ENCODE peak calls at places on chromosomes 16 and 17, in five cellular contexts. One of them, this sample, is unnamed.

GRCh38 chr17:2466936-2467335 is 44.8 kb downstream of the METTL16 start:
- DNase-seq in tibial nerve: no peak
- DNase-seq in endodermal cell: no peak
- DNase-seq in choroid plexus epithelial cell: no peak
- DNase-seq in brain microvascular endothelial cell: no peak
- DNase-seq in this sample: no peak

GRCh38 chr17:67116045-67116575 is 71.8 kb downstream of the CACNG1 start:
- DNase-seq in tibial nerve: no peak
- DNase-seq in endodermal cell: no peak
- DNase-seq in choroid plexus epithelial cell: no peak
- DNase-seq in brain microvascular endothelial cell: no peak
- DNase-seq in this sample: no peak

GRCh38 chr17:50893183-50893993 is 27.2 kb upstream of the TOB1 start:
- DNase-seq in tibial nerve: peak; percentile 72
- DNase-seq in endodermal cell: peak; percentile 55
- DNase-seq in choroid plexus epithelial cell: no peak
- DNase-seq in brain microvascular endothelial cell: no peak
- DNase-seq in this sample: peak; percentile 59

GRCh38 chr16:10325783-10326543 is 59.9 kb upstream of the ATF7IP2 start:
- DNase-seq in tibial nerve: no peak
- DNase-seq in endodermal cell: no peak
- DNase-seq in choroid plexus epithelial cell: no peak
- DNase-seq in brain microvascular endothelial cell: no peak
- DNase-seq in this sample: no peak

GRCh38 chr16:53529529-53529928 is 26.5 kb upstream of the AKTIP start:
- DNase-seq in tibial nerve: no peak
- DNase-seq in endodermal cell: no peak
- DNase-seq in choroid plexus epithelial cell: no peak
- DNase-seq in brain microvascular endothelial cell: no peak
- DNase-seq in this sample: no peak

GRCh38 chr17:39735882-39736281 is 1.9 kb upstream of the GRB7 start:
- DNase-seq in tibial nerve: no peak
- DNase-seq in endodermal cell: no peak
- DNase-seq in choroid plexus epithelial cell: no peak
- DNase-seq in brain microvascular endothelial cell: no peak
- DNase-seq in this sample: no peak

GRCh38 chr16:4654387-4654901 is 29.8 kb downstream of the MGRN1 start:
- DNase-seq in tibial nerve: no peak
- DNase-seq in endodermal cell: no peak
- DNase-seq in choroid plexus epithelial cell: no peak
- DNase-seq in brain microvascular endothelial cell: no peak
- DNase-seq in this sample: no peak

GRCh38 chr17:81917565-81918332 is at the start of gene SIRT7:
- DNase-seq in tibial nerve: peak; percentile 36
- DNase-seq in endodermal cell: peak; percentile 98
- DNase-seq in choroid plexus epithelial cell: peak; percentile 74
- DNase-seq in brain microvascular endothelial cell: no peak
- DNase-seq in this sample: no peak

GRCh38 chr17:74354123-74354522 is 7.5 kb downstream of the BTBD17 start:
- DNase-seq in tibial nerve: no peak
- DNase-seq in endodermal cell: peak; percentile 98
- DNase-seq in choroid plexus epithelial cell: no peak
- DNase-seq in brain microvascular endothelial cell: no peak
- DNase-seq in this sample: no peak

GRCh38 chr17:15914400-15915165 is 30.3 kb upstream of the ADORA2B start:
- DNase-seq in tibial nerve: no peak
- DNase-seq in endodermal cell: no peak
- DNase-seq in choroid plexus epithelial cell: no peak
- DNase-seq in brain microvascular endothelial cell: peak; percentile 87
- DNase-seq in this sample: no peak

GRCh38 chr17:76054112-76054476 is 18.2 kb downstream of the SRP68 start:
- DNase-seq in tibial nerve: no peak
- DNase-seq in endodermal cell: no peak
- DNase-seq in choroid plexus epithelial cell: peak; percentile 50
- DNase-seq in brain microvascular endothelial cell: peak; percentile 39
- DNase-seq in this sample: no peak

GRCh38 chr17:61395409-61395982 is 4.1 kb upstream of the TBX2 start:
- DNase-seq in tibial nerve: no peak
- DNase-seq in endodermal cell: peak; percentile 79
- DNase-seq in choroid plexus epithelial cell: no peak
- DNase-seq in brain microvascular endothelial cell: no peak
- DNase-seq in this sample: no peak

GRCh38 chr16:86481607-86482006 is 28.7 kb upstream of the FOXF1 start:
- DNase-seq in tibial nerve: no peak
- DNase-seq in endodermal cell: no peak
- DNase-seq in choroid plexus epithelial cell: no peak
- DNase-seq in brain microvascular endothelial cell: no peak
- DNase-seq in this sample: no peak

GRCh38 chr17:40092581-40092980 is 7.8 kb downstream of the NR1D1 start:
- DNase-seq in tibial nerve: no peak
- DNase-seq in endodermal cell: no peak
- DNase-seq in choroid plexus epithelial cell: no peak
- DNase-seq in brain microvascular endothelial cell: no peak
- DNase-seq in this sample: no peak

GRCh38 chr17:10105513-10106001 is 92.8 kb downstream of the GAS7 start:
- DNase-seq in tibial nerve: no peak
- DNase-seq in endodermal cell: peak; percentile 66
- DNase-seq in choroid plexus epithelial cell: peak; percentile 51
- DNase-seq in brain microvascular endothelial cell: no peak
- DNase-seq in this sample: no peak

GRCh38 chr17:58344791-58345157 is 7.2 kb downstream of the SUPT4H1 start:
- DNase-seq in tibial nerve: no peak
- DNase-seq in endodermal cell: peak; percentile 51
- DNase-seq in choroid plexus epithelial cell: no peak
- DNase-seq in brain microvascular endothelial cell: no peak
- DNase-seq in this sample: no peak

GRCh38 chr17:1928976-1929375 is 96.2 kb downstream of the RTN4RL1 start:
- DNase-seq in tibial nerve: no peak
- DNase-seq in endodermal cell: no peak
- DNase-seq in choroid plexus epithelial cell: no peak
- DNase-seq in brain microvascular endothelial cell: no peak
- DNase-seq in this sample: no peak

GRCh38 chr16:81500833-81501521 is 56.4 kb downstream of the CMIP start:
- DNase-seq in tibial nerve: no peak
- DNase-seq in endodermal cell: no peak
- DNase-seq in choroid plexus epithelial cell: peak; percentile 80
- DNase-seq in brain microvascular endothelial cell: peak; percentile 59
- DNase-seq in this sample: peak; percentile 76

GRCh38 chr17:67056746-67057490 is 12.6 kb downstream of the CACNG1 start:
- DNase-seq in tibial nerve: no peak
- DNase-seq in endodermal cell: peak; percentile 48
- DNase-seq in choroid plexus epithelial cell: no peak
- DNase-seq in brain microvascular endothelial cell: no peak
- DNase-seq in this sample: no peak

GRCh38 chr17:81907219-81908145 is 3.7 kb downstream of the PCYT2 start:
- DNase-seq in tibial nerve: no peak
- DNase-seq in endodermal cell: no peak
- DNase-seq in choroid plexus epithelial cell: no peak
- DNase-seq in brain microvascular endothelial cell: no peak
- DNase-seq in this sample: no peak

GRCh38 chr17:8142158-8142886 is 9.9 kb downstream of the PER1 start:
- DNase-seq in tibial nerve: no peak
- DNase-seq in endodermal cell: peak; percentile 49
- DNase-seq in choroid plexus epithelial cell: no peak
- DNase-seq in brain microvascular endothelial cell: no peak
- DNase-seq in this sample: no peak

GRCh38 chr17:74466111-74466784 is at the start of gene CD300A:
- DNase-seq in tibial nerve: peak; percentile 30
- DNase-seq in endodermal cell: no peak
- DNase-seq in choroid plexus epithelial cell: no peak
- DNase-seq in brain microvascular endothelial cell: no peak
- DNase-seq in this sample: no peak

GRCh38 chr17:29559640-29560039 is 7.2 kb downstream of the ABHD15 start:
- DNase-seq in tibial nerve: no peak
- DNase-seq in endodermal cell: peak; percentile 30
- DNase-seq in choroid plexus epithelial cell: no peak
- DNase-seq in brain microvascular endothelial cell: no peak
- DNase-seq in this sample: no peak
- TF ChIP-seq CTCF in tibial nerve: no peak
- TF ChIP-seq CTCF in endodermal cell: no peak
- TF ChIP-seq CTCF in choroid plexus epithelial cell: no peak
- TF ChIP-seq CTCF in brain microvascular endothelial cell: no peak
- TF ChIP-seq CTCF in this sample: no peak

GRCh38 chr17:42406602-42407288 is 16.3 kb downstream of the CAVIN1 start:
- DNase-seq in tibial nerve: no peak
- DNase-seq in endodermal cell: peak; percentile 39
- DNase-seq in choroid plexus epithelial cell: no peak
- DNase-seq in brain microvascular endothelial cell: no peak
- DNase-seq in this sample: no peak

GRCh38 chr17:42404326-42405055 is 16.2 kb upstream of the STAT3 start:
- DNase-seq in tibial nerve: no peak
- DNase-seq in endodermal cell: no peak
- DNase-seq in choroid plexus epithelial cell: no peak
- DNase-seq in brain microvascular endothelial cell: no peak
- DNase-seq in this sample: no peak

GRCh38 chr17:42407289-42407836 is 15.7 kb downstream of the CAVIN1 start:
- DNase-seq in tibial nerve: peak; percentile 71
- DNase-seq in endodermal cell: peak; percentile 94
- DNase-seq in choroid plexus epithelial cell: peak; percentile 59
- DNase-seq in brain microvascular endothelial cell: no peak
- DNase-seq in this sample: no peak

GRCh38 chr17:42405076-42405475 is 16.8 kb upstream of the STAT3 start:
- DNase-seq in tibial nerve: no peak
- DNase-seq in endodermal cell: peak; percentile 48
- DNase-seq in choroid plexus epithelial cell: no peak
- DNase-seq in brain microvascular endothelial cell: no peak
- DNase-seq in this sample: no peak

DNA sequence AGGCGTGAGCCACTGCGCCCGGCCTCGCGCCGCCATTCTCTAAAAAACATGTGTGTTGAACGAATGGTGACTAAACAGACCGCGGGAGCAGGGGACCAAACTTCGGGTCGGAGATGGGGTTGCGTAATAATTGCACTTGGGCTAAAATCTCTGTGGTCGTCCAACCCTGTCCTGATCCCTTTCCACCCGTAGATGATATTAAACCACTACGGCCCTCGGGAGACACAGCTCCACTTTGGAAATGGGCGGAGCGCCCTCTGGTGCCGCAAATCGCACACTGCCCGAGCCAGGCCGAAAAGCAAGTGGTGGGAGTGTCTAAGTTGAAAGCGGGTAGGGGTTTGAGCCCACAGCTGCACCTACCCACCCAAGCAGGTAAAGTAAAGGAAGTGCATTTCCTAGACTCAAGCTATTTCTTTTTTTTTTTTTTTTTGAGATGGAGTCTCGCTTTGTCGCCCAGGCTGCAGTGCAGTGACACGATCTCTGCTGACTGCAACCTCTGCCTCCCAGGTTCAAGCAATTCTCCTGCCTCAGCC is 17.0 kb downstream of the CAVIN1 start:
- DNase-seq in tibial nerve: peak; percentile 87
- DNase-seq in endodermal cell: peak; percentile 98
- DNase-seq in choroid plexus epithelial cell: peak; percentile 74
- DNase-seq in brain microvascular endothelial cell: peak; percentile 45
- DNase-seq in this sample: no peak
- H3K4me3 ChIP-seq in tibial nerve: no peak overlapping the region
- H3K4me3 ChIP-seq in endodermal cell: no peak overlapping the region
- H3K4me3 ChIP-seq in choroid plexus epithelial cell: no peak overlapping the region
- H3K4me3 ChIP-seq in brain microvascular endothelial cell: no peak overlapping the region
- H3K4me3 ChIP-seq in this sample: no peak overlapping the region

GRCh38 chr17:20924306-20924705 is 118.5 kb downstream of the USP22 start:
- DNase-seq in tibial nerve: no peak
- DNase-seq in endodermal cell: no peak
- DNase-seq in choroid plexus epithelial cell: no peak
- DNase-seq in brain microvascular endothelial cell: no peak
- DNase-seq in this sample: no peak

GRCh38 chr17:20919990-20920812 is 122.6 kb downstream of the USP22 start:
- DNase-seq in tibial nerve: no peak
- DNase-seq in endodermal cell: no peak
- DNase-seq in choroid plexus epithelial cell: no peak
- DNase-seq in brain microvascular endothelial cell: no peak
- DNase-seq in this sample: no peak

GRCh38 chr17:20925091-20925490 is 117.7 kb downstream of the USP22 start:
- DNase-seq in tibial nerve: no peak
- DNase-seq in endodermal cell: no peak
- DNase-seq in choroid plexus epithelial cell: peak; percentile 40
- DNase-seq in brain microvascular endothelial cell: no peak
- DNase-seq in this sample: no peak

GRCh38 chr17:20922128-20922670 is 120.6 kb downstream of the USP22 start:
- DNase-seq in tibial nerve: no peak
- DNase-seq in endodermal cell: no peak
- DNase-seq in choroid plexus epithelial cell: peak; percentile 31
- DNase-seq in brain microvascular endothelial cell: peak; percentile 23
- DNase-seq in this sample: no peak

DNA sequence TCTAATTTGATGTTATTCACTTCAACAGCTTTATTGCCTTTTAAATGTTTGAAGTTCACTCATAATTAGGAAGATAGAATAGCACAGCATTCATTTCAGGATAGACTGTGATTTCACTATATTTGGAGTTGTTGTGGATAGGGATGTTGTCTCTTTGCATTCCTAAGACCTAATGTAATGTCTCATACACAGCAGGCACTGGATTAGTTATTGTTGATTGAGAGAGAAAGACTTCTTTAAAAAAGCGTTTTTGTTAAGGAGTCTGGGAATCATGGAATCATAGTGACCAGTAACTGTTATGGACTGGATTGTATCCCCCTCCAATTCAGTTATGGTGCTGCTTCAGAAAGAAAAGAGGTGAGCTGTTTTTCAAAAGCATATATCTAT is 122.0 kb downstream of the USP22 start:
- DNase-seq in tibial nerve: no peak
- DNase-seq in endodermal cell: no peak
- DNase-seq in choroid plexus epithelial cell: peak; percentile 81
- DNase-seq in brain microvascular endothelial cell: peak; percentile 52
- DNase-seq in this sample: peak; percentile 52
- TF ChIP-seq CTCF in tibial nerve: no peak
- TF ChIP-seq CTCF in endodermal cell: no peak
- TF ChIP-seq CTCF in choroid plexus epithelial cell: no peak
- TF ChIP-seq CTCF in brain microvascular endothelial cell: no peak
- TF ChIP-seq CTCF in this sample: no peak

DNA sequence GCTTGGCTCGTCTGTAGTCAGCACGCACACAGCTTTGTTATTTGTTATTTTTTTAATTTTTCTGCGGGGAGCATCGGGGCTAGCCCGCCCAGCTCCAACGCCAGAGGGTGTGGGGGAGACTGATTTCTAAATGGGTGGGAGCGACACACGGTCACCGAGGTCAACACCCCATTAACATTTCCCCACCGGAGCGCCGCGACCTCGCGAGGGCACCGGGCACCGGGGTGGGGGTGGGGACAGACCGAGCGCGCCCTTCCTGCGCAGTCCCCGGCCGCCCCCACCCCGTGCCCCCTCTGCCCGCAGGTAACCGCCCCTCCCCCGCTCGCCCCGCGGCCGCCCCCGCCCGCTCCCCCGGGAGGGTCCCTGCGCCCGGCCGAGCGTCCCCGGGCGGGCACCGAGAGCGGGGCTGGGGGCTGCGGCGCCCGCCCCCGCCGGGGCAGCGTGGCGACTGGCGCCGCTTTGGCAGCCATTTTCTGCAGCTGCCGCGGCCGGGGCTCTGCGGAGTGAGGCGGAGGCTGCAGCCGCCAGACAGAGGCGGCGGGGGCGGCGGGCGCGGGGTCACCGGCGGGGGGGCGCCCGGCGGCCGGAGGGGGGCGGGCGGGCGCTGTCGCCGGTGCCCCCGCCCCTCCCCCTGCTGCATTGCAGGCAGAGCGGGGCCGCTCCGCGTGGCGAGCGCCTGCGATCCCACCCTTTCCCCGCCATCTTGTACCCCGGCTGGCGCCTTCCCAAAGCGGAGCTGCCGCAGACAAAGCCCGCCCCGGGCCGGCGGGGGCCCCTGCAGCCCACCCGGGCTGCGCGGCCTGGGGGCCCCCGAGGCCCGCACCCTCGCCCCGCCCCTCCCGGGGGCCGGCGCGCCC is 16.3 kb upstream of the CBX8 start:
- DNase-seq in tibial nerve: no peak
- DNase-seq in endodermal cell: peak; percentile 80
- DNase-seq in choroid plexus epithelial cell: no peak
- DNase-seq in brain microvascular endothelial cell: no peak
- DNase-seq in this sample: no peak
- H3K4me3 ChIP-seq in tibial nerve: peak overlapping the region; percentile 10
- H3K4me3 ChIP-seq in endodermal cell: peak overlapping the region; percentile 45
- H3K4me3 ChIP-seq in choroid plexus epithelial cell: peak overlapping the region; percentile 29
- H3K4me3 ChIP-seq in brain microvascular endothelial cell: peak overlapping the region; percentile 42
- H3K4me3 ChIP-seq in this sample: peak overlapping the region; percentile 30

This sample was measured in astrocyte of the cerebellum.